ENCODE peak calls at places on chromosome 15, in ten cellular contexts. V, A, X, R, O, J, S, N, H and M are unnamed samples.

GRCh38 chr15:41115652-41116115 is 396 bp downstream of the INO80 start:
- DNase-seq in N (peak; percentile 68), S (peak; percentile 48), A (peak; percentile 30), O (peak; percentile 92), V (peak; percentile 29), R (peak; percentile 44), H (peak; percentile 10), X (peak; percentile 83), J (peak; percentile 77), M (peak; percentile 88)

GRCh38 chr15:39028069-39028468 is 463.5 kb upstream of the RASGRP1 start:
- DNase-seq in N (peak; percentile 76), O (no peak), H (no peak), S (peak; percentile 78), A (peak; percentile 2), R (no peak), J (no peak), X (no peak), V (no peak), M (peak; percentile 2)

GRCh38 chr15:65476942-65477341 is 40.5 kb downstream of the DPP8 start:
- DNase-seq in R (no peak), X (no peak), O (no peak), H (no peak), N (no peak), V (no peak), J (no peak), A (no peak), S (peak; percentile 90), M (peak; percentile 14)

GRCh38 chr15:93476491-93477176 is 387.6 kb upstream of the RGMA start:
- DNase-seq in S (no peak), N (no peak), O (no peak), X (no peak), V (no peak), J (no peak), R (no peak), A (no peak), H (no peak), M (no peak)

GRCh38 chr15:82646250-82647044 is 716 bp downstream of the CPEB1 start:
- DNase-seq in R (no peak), X (peak; percentile 65), A (no peak), S (no peak), N (peak; percentile 42), O (no peak), H (no peak), J (no peak), V (no peak), M (no peak)

GRCh38 chr15:38053786-38054185 is 119.3 kb downstream of the TMCO5A start:
- DNase-seq in V (no peak), O (no peak), A (no peak), J (no peak), R (no peak), N (no peak), S (peak; percentile 59), X (no peak), H (no peak), M (no peak)

GRCh38 chr15:33083232-33084006 is 111.1 kb downstream of the FMN1 start:
- DNase-seq in N (no peak), S (peak; percentile 33), H (peak; percentile 39), X (no peak), V (no peak), A (no peak), O (no peak), R (no peak), J (no peak), M (no peak)

GRCh38 chr15:73617310-73617709 is 15.9 kb downstream of the NPTN start:
- DNase-seq in O (no peak), S (no peak), A (no peak), N (no peak), X (no peak), R (no peak), J (no peak), V (no peak), H (no peak), M (no peak)

GRCh38 chr15:78212546-78213424 is 21.6 kb downstream of the ACSBG1 start:
- DNase-seq in H (peak; percentile 41), V (no peak), R (peak; percentile 67), O (peak; percentile 92), J (no peak), X (peak; percentile 83), S (peak; percentile 64), N (peak; percentile 84), A (peak; percentile 89), M (peak; percentile 96)

GRCh38 chr15:39228889-39229288 is 352.0 kb upstream of the THBS1 start:
- DNase-seq in A (no peak), N (no peak), O (no peak), R (no peak), X (no peak), H (no peak), S (no peak), V (no peak), J (no peak), M (no peak)

GRCh38 chr15:62066663-62067447 is at the start of gene C2CD4A:
- DNase-seq in R (peak; percentile 88), X (peak; percentile 82), V (no peak), N (peak; percentile 75), A (peak; percentile 27), J (peak; percentile 89), O (peak; percentile 94), H (peak; percentile 70), S (peak; percentile 42), M (peak; percentile 52)

GRCh38 chr15:69729167-69729748 is 276.6 kb downstream of the RPLP1 start:
- DNase-seq in H (peak; percentile 18), A (peak; percentile 29), S (peak; percentile 8), J (no peak), O (no peak), X (no peak), R (no peak), N (peak; percentile 42), V (no peak), M (peak; percentile 53)

GRCh38 chr15:42155546-42156265 is 730 bp downstream of the PLA2G4F start:
- DNase-seq in R (peak; percentile 79), J (no peak), H (no peak), S (no peak), N (no peak), X (no peak), A (no peak), O (peak; percentile 80), V (no peak), M (no peak)

GRCh38 chr15:47754312-47754711 is 37.0 kb downstream of the SEMA6D start:
- DNase-seq in J (no peak), N (no peak), S (peak; percentile 5), H (no peak), V (no peak), X (no peak), A (no peak), R (no peak), O (no peak), M (no peak)

GRCh38 chr15:59229453-59229852 is 22.8 kb downstream of the LDHAL6B start:
- DNase-seq in O (no peak), A (no peak), R (no peak), X (no peak), N (no peak), S (no peak), V (no peak), J (no peak), H (no peak), M (no peak)
- H3K4me3 ChIP-seq in O (no peak overlapping the region), A (no peak overlapping the region), R (no peak overlapping the region), X (no peak overlapping the region), N (no peak overlapping the region), S (no peak overlapping the region), V (no peak overlapping the region), J (no peak overlapping the region), H (no peak overlapping the region), M (no peak overlapping the region)

GRCh38 chr15:74995182-74995778 is at the start of gene SCAMP5:
- DNase-seq in J (peak; percentile 97), V (peak; percentile 84), S (peak; percentile 93), X (peak; percentile 94), O (peak; percentile 98), N (peak; percentile 97), R (peak; percentile 94), H (peak; percentile 87), A (peak; percentile 98), M (peak; percentile 95)
- TF ChIP-seq POLR2A in J (no peak), V (no peak), S (no peak), X (no peak), O (no peak), N (peak; percentile 47), R (no peak), H (no peak), A (peak; percentile 65), M (no peak)

GRCh38 chr15:88193415-88193814 is 63.1 kb downstream of the NTRK3 start:
- DNase-seq in N (no peak), S (no peak), J (no peak), V (no peak), O (no peak), R (no peak), X (no peak), A (peak; percentile 21), H (no peak), M (peak; percentile 12)
- TF ChIP-seq CTCF in N (peak; percentile 10), S (no peak), J (no peak), V (no peak), O (no peak), R (no peak), X (no peak), A (no peak), H (peak; percentile 40), M (no peak)

GRCh38 chr15:81182031-81182745 is 14.5 kb upstream of the IL16 start:
- DNase-seq in V (no peak), H (no peak), R (no peak), X (peak; percentile 22), S (peak; percentile 36), J (no peak), N (no peak), O (no peak), A (no peak), M (no peak)

GRCh38 chr15:81183403-81183760 is 13.3 kb upstream of the IL16 start:
- DNase-seq in O (no peak), H (no peak), J (no peak), R (no peak), A (no peak), S (no peak), X (no peak), N (no peak), V (no peak), M (no peak)

GRCh38 chr15:81181220-81181619 is 15.5 kb upstream of the IL16 start:
- DNase-seq in A (no peak), R (no peak), S (no peak), N (no peak), H (no peak), O (no peak), V (no peak), X (no peak), J (no peak), M (no peak)

GRCh38 chr15:81184188-81184587 is 12.5 kb upstream of the IL16 start:
- DNase-seq in S (peak; percentile 41), V (no peak), J (peak; percentile 47), H (no peak), R (no peak), N (no peak), A (no peak), O (peak; percentile 91), X (peak; percentile 87), M (no peak)

DNA sequence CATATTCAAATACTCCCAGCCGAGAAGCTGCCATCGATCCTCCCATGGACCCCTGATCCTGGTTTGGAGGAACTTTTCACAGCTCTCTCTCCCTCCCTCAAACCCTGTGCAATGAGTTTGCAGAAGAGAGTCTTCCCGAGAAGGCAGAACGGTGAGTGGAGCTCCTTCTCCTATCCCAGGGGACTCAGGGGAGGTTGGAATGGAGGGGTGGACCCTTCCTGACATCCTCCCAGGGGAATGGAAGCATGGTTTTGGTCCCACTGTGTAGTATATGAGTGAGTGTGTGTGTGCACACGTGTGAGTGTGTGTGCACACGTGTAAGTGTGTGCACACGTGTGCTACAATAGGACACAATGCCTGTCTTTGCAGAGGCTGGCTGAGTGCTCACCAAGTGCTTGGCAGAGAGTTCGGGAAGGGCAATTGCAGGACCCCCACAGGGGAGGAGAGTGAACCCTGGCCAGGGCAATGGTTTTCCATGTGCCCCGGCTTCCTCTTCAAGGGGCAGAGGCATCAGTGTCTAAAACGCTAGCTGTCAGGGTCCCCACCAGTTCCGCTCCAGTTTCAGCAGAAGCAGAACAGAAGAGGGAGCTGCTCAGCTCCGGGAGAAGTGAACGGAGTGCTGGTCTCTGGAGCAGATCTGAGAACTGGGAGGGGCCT is 13.8 kb upstream of the IL16 start:
- DNase-seq in N (no peak), X (no peak), A (no peak), R (no peak), H (no peak), V (no peak), J (peak; percentile 24), O (no peak), S (no peak), M (no peak)
- H3K4me3 ChIP-seq in N (no peak overlapping the region), X (peak overlapping the region; percentile 48), A (no peak overlapping the region), R (peak overlapping the region; percentile 12), H (no peak overlapping the region), V (peak overlapping the region; percentile 18), J (no peak overlapping the region), O (peak overlapping the region; percentile 8), S (peak overlapping the region; percentile 43), M (no peak overlapping the region)